ENCODE peak calls at places on chromosome 16, in seven cellular contexts. One of them, this sample, is unnamed.
A peak's percentile ranks its signal among the peaks of the same experiment; 100 is the strongest.

GRCh38 chr16:9053006-9053601 is 38.3 kb upstream of the HAPSTR1 start:
- DNase-seq in IMR-90: peak; percentile 75
- DNase-seq in GM23248: peak; percentile 62
- DNase-seq in neural progenitor cell: peak; percentile 95
- DNase-seq in osteoblast: peak; percentile 61
- DNase-seq in mammary epithelial cell: peak; percentile 44
- DNase-seq in SK-N-SH: peak; percentile 86
- DNase-seq in this sample: peak; percentile 10

GRCh38 chr16:88941933-88942909 is 34.8 kb downstream of the CBFA2T3 start:
- DNase-seq in IMR-90: no peak
- DNase-seq in GM23248: peak; percentile 50
- DNase-seq in neural progenitor cell: peak; percentile 82
- DNase-seq in osteoblast: peak; percentile 99
- DNase-seq in mammary epithelial cell: no peak
- DNase-seq in SK-N-SH: peak; percentile 95
- DNase-seq in this sample: peak; percentile 76

GRCh38 chr16:11233727-11234376 is 22.2 kb downstream of the SOCS1 start:
- DNase-seq in IMR-90: no peak
- DNase-seq in GM23248: no peak
- DNase-seq in neural progenitor cell: no peak
- DNase-seq in osteoblast: no peak
- DNase-seq in mammary epithelial cell: no peak
- DNase-seq in SK-N-SH: no peak
- DNase-seq in this sample: peak; percentile 76

GRCh38 chr16:12459401-12459791 is 344.3 kb downstream of the CPPED1 start:
- DNase-seq in IMR-90: no peak
- DNase-seq in GM23248: no peak
- DNase-seq in neural progenitor cell: no peak
- DNase-seq in osteoblast: no peak
- DNase-seq in mammary epithelial cell: no peak
- DNase-seq in SK-N-SH: no peak
- DNase-seq in this sample: no peak

GRCh38 chr16:55000595-55000994 is 69.9 kb downstream of the IRX5 start:
- DNase-seq in IMR-90: no peak
- DNase-seq in GM23248: peak; percentile 56
- DNase-seq in neural progenitor cell: no peak
- DNase-seq in osteoblast: no peak
- DNase-seq in mammary epithelial cell: peak; percentile 16
- DNase-seq in SK-N-SH: no peak
- DNase-seq in this sample: no peak

GRCh38 chr16:84292032-84292431 is 2.6 kb upstream of the WFDC1 start:
- DNase-seq in IMR-90: no peak
- DNase-seq in GM23248: peak; percentile 55
- DNase-seq in neural progenitor cell: no peak
- DNase-seq in osteoblast: no peak
- DNase-seq in mammary epithelial cell: peak; percentile 24
- DNase-seq in SK-N-SH: no peak
- DNase-seq in this sample: no peak

GRCh38 chr16:26649646-26650045 is 417.1 kb upstream of the C16orf82 start:
- DNase-seq in IMR-90: no peak
- DNase-seq in GM23248: no peak
- DNase-seq in neural progenitor cell: no peak
- DNase-seq in osteoblast: no peak
- DNase-seq in mammary epithelial cell: no peak
- DNase-seq in SK-N-SH: no peak
- DNase-seq in this sample: no peak

GRCh38 chr16:81752225-81752875 is 26.7 kb upstream of the PLCG2 start:
- DNase-seq in IMR-90: no peak
- DNase-seq in GM23248: peak; percentile 38
- DNase-seq in neural progenitor cell: no peak
- DNase-seq in osteoblast: no peak
- DNase-seq in mammary epithelial cell: no peak
- DNase-seq in SK-N-SH: no peak
- DNase-seq in this sample: no peak

GRCh38 chr16:2835638-2836493 is 5.8 kb downstream of the ZG16B start:
- DNase-seq in IMR-90: peak; percentile 98
- DNase-seq in GM23248: peak; percentile 93
- DNase-seq in neural progenitor cell: no peak
- DNase-seq in osteoblast: peak; percentile 96
- DNase-seq in mammary epithelial cell: peak; percentile 99
- DNase-seq in SK-N-SH: no peak
- DNase-seq in this sample: no peak

GRCh38 chr16:78443300-78443604 is 343.8 kb downstream of the WWOX start:
- DNase-seq in IMR-90: no peak
- DNase-seq in GM23248: no peak
- DNase-seq in neural progenitor cell: peak; percentile 16
- DNase-seq in osteoblast: no peak
- DNase-seq in mammary epithelial cell: no peak
- DNase-seq in SK-N-SH: no peak
- DNase-seq in this sample: no peak

GRCh38 chr16:78441298-78441697 is 341.8 kb downstream of the WWOX start:
- DNase-seq in IMR-90: no peak
- DNase-seq in GM23248: no peak
- DNase-seq in neural progenitor cell: no peak
- DNase-seq in osteoblast: no peak
- DNase-seq in mammary epithelial cell: no peak
- DNase-seq in SK-N-SH: no peak
- DNase-seq in this sample: no peak

GRCh38 chr16:78447164-78447563 is 347.7 kb downstream of the WWOX start:
- DNase-seq in IMR-90: no peak
- DNase-seq in GM23248: no peak
- DNase-seq in neural progenitor cell: no peak
- DNase-seq in osteoblast: no peak
- DNase-seq in mammary epithelial cell: no peak
- DNase-seq in SK-N-SH: no peak
- DNase-seq in this sample: no peak

GRCh38 chr16:78446486-78446885 is 347.0 kb downstream of the WWOX start:
- DNase-seq in IMR-90: no peak
- DNase-seq in GM23248: no peak
- DNase-seq in neural progenitor cell: no peak
- DNase-seq in osteoblast: no peak
- DNase-seq in mammary epithelial cell: no peak
- DNase-seq in SK-N-SH: no peak
- DNase-seq in this sample: no peak

DNA sequence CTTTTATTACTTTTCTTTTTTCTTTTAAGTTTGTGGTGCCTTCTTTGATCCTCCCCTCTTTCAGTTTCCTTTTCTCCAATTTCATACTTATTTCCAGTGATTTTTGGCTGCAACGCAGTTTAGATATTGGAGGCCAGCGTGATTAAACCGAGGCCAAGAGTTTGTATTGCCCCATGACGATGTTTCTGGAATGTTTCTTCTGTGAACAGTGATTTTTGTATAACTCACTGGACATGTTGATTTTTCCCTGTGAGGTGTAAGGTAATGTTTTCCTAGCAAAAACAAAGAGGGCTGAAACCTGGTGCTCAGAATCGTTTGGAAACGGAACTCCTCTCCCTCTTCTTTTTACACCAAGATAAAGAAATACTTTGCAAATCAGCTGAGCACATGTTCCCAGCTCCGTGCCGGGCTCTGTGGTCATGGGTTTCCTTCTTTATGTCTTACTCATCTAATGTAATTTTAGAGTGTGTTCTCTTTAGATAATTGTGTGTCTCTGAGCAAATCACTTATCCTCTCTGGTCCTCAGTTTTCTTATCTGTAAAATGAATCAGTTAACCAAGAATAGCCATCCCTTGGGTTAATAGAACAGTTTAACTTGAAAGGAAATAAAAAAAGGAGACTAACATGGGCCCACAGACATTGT is 344.4 kb downstream of the WWOX start:
- DNase-seq in IMR-90: no peak
- DNase-seq in GM23248: peak; percentile 0
- DNase-seq in neural progenitor cell: no peak
- DNase-seq in osteoblast: peak; percentile 34
- DNase-seq in mammary epithelial cell: no peak
- DNase-seq in SK-N-SH: no peak
- DNase-seq in this sample: no peak
- H3K4me3 ChIP-seq in IMR-90: no peak overlapping the region
- H3K4me3 ChIP-seq in GM23248: no peak overlapping the region
- H3K4me3 ChIP-seq in neural progenitor cell: no peak overlapping the region
- H3K4me3 ChIP-seq in osteoblast: no peak overlapping the region
- H3K4me3 ChIP-seq in mammary epithelial cell: no peak overlapping the region
- H3K4me3 ChIP-seq in SK-N-SH: no peak overlapping the region
- H3K4me3 ChIP-seq in this sample: no peak overlapping the region

DNA sequence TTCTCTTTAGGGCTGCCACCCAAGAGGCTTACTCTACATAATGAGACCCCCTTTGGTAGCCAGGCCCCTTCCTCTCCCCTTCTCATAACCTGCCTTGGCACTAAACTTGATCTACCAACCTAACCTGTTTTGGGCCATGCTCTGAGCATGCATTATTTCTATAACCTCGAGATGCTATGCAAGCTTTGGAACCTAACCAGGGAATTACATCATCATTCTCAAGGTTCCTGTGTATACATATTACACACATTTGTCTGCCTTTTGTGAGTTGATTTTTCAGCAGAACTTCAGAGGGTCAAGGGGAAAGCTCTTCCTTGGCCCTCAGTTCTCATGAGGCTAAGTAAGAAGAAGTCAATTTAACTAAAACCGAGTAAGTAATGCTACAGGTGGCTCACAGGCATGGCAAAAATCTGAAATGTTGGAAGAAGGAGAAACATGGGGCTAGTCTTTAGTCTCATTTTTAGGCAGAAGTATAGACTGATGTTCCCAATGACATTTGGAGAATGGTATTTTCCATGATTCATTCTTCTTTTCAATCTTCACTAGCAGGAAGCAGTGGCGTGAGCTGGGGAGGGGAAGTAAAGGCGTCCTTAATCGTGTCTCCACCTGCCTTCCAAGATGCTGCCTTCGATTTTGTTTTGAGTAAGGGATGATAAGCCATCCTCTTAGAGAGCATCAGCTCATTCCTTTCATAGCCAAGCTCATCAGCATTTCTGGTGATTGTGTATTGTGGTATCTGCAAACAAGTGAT is 308.4 kb downstream of the ABCC12 start:
- DNase-seq in IMR-90: peak; percentile 58
- DNase-seq in GM23248: no peak
- DNase-seq in neural progenitor cell: no peak
- DNase-seq in osteoblast: no peak
- DNase-seq in mammary epithelial cell: peak; percentile 85
- DNase-seq in SK-N-SH: no peak
- DNase-seq in this sample: no peak
- H2AFZ ChIP-seq in IMR-90: no peak overlapping the region
- H2AFZ ChIP-seq in GM23248: no peak overlapping the region
- H2AFZ ChIP-seq in neural progenitor cell: no peak overlapping the region
- H2AFZ ChIP-seq in osteoblast: no peak overlapping the region
- H2AFZ ChIP-seq in mammary epithelial cell: peak overlapping the region; percentile 59
- H2AFZ ChIP-seq in SK-N-SH: no peak overlapping the region
- H2AFZ ChIP-seq in this sample: no peak overlapping the region

DNA sequence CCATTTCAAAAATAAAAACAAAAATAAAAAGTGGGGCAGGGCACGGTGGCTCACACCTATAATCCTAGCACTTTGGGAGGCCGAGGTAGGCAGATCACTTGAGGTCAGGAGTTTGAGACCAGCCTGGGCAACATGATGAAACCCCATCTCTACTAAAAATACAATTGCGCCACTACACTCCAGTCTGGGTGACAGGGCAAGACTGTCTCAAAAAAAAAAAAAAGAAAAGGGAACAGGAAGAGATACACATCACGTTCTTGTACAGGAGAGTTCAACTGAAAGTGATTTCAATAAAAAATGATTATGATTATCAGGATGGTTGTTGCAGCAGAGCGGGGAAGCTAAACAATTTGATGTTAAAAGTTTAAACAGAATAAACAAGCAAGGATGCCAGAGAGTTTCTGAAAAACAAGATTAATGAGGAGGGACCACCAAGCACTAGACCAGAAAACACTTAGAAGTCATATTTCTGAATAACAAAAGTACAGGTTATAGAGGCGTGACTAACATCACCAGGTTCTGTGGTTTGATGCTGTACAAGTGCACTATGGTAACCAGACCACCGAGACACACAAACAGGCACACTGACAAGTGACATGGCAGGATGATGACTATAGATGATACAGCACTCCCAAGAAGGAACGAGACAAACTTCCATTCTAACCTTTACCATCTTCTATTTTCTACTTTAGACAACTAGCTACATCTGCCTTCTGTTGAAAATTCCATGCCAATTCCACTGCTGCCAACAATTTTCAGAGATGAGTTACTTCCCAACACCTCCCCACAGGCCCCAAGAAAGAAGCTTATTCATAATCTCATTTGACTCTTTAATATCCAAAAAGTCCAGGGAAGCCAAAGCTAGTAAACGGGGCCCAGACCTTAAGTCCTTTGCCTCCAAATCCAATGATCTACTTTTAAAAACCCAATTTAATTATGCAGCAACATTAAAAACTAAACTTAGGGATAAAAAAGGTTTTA is 11.8 kb downstream of the DNAJA2 start:
- DNase-seq in IMR-90: peak; percentile 43
- DNase-seq in GM23248: peak; percentile 73
- DNase-seq in neural progenitor cell: no peak
- DNase-seq in osteoblast: no peak
- DNase-seq in mammary epithelial cell: peak; percentile 10
- DNase-seq in SK-N-SH: no peak
- DNase-seq in this sample: no peak
- H3K4me3 ChIP-seq in IMR-90: no peak overlapping the region
- H3K4me3 ChIP-seq in GM23248: no peak overlapping the region
- H3K4me3 ChIP-seq in neural progenitor cell: no peak overlapping the region
- H3K4me3 ChIP-seq in osteoblast: no peak overlapping the region
- H3K4me3 ChIP-seq in mammary epithelial cell: no peak overlapping the region
- H3K4me3 ChIP-seq in SK-N-SH: no peak overlapping the region
- H3K4me3 ChIP-seq in this sample: no peak overlapping the region

GRCh38 chr16:57156351-57156703 is 29.5 kb downstream of the PSME3IP1 start:
- DNase-seq in IMR-90: no peak
- DNase-seq in GM23248: no peak
- DNase-seq in neural progenitor cell: no peak
- DNase-seq in osteoblast: no peak
- DNase-seq in mammary epithelial cell: no peak
- DNase-seq in SK-N-SH: no peak
- DNase-seq in this sample: no peak
- H2AFZ ChIP-seq in IMR-90: no peak overlapping the region
- H2AFZ ChIP-seq in GM23248: no peak overlapping the region
- H2AFZ ChIP-seq in neural progenitor cell: no peak overlapping the region
- H2AFZ ChIP-seq in osteoblast: no peak overlapping the region
- H2AFZ ChIP-seq in mammary epithelial cell: no peak overlapping the region
- H2AFZ ChIP-seq in SK-N-SH: no peak overlapping the region
- H2AFZ ChIP-seq in this sample: no peak overlapping the region

GRCh38 chr16:66406534-66407368 is 20.3 kb upstream of the BEAN1 start:
- DNase-seq in IMR-90: peak; percentile 49
- DNase-seq in GM23248: peak; percentile 89
- DNase-seq in neural progenitor cell: peak; percentile 87
- DNase-seq in osteoblast: peak; percentile 99
- DNase-seq in mammary epithelial cell: peak; percentile 68
- DNase-seq in SK-N-SH: peak; percentile 90
- DNase-seq in this sample: peak; percentile 85
- H3K4me3 ChIP-seq in IMR-90: peak overlapping the region; percentile 49
- H3K4me3 ChIP-seq in GM23248: peak overlapping the region; percentile 78
- H3K4me3 ChIP-seq in neural progenitor cell: peak overlapping the region; percentile 62
- H3K4me3 ChIP-seq in osteoblast: peak overlapping the region; percentile 79
- H3K4me3 ChIP-seq in mammary epithelial cell: peak overlapping the region; percentile 58
- H3K4me3 ChIP-seq in SK-N-SH: peak overlapping the region; percentile 77
- H3K4me3 ChIP-seq in this sample: peak overlapping the region; percentile 58

DNA sequence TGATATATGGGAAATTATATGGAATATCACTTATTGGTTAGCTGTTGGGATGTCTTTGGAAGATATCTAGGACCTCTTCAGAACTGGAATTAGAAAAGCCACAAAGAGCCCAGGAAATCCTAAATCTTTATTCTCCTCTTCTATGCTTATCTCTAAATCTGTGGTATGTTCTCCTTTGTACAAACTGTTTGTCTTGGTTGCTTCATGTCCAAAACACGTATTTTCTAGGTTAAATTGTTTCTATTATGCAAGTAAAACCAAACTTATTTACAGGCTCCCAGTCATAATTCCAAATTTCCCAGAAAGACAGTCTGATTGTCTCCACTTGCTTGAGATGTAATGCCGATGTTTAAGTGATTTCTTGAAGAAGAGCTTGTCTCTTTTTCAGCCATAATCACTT is 650.9 kb downstream of the CDH11 start:
- DNase-seq in IMR-90: no peak
- DNase-seq in GM23248: peak; percentile 3
- DNase-seq in neural progenitor cell: no peak
- DNase-seq in osteoblast: no peak
- DNase-seq in mammary epithelial cell: no peak
- DNase-seq in SK-N-SH: no peak
- DNase-seq in this sample: no peak
- H2AFZ ChIP-seq in IMR-90: no peak overlapping the region
- H2AFZ ChIP-seq in GM23248: peak overlapping the region; percentile 6
- H2AFZ ChIP-seq in neural progenitor cell: peak overlapping the region; percentile 67
- H2AFZ ChIP-seq in osteoblast: no peak overlapping the region
- H2AFZ ChIP-seq in mammary epithelial cell: no peak overlapping the region
- H2AFZ ChIP-seq in SK-N-SH: no peak overlapping the region
- H2AFZ ChIP-seq in this sample: no peak overlapping the region

This sample was measured in DND-41.